ENCODE peak calls at places on chromosome 15, in eight cellular contexts. X is progenitor cell of endocrine pancreas; M is AG20443; N is cardiac muscle cell; U is EH; R is GM23338; Z is transverse colon; L is activated CD8-positive, alpha-beta memory T cell treated with anti-CD3 and anti-CD28 coated beads for 48 hours. K is an unnamed sample.

GRCh38 chr15:52370010-52370409 is 74.4 kb upstream of the MYO5C start:
- DNase-seq in X (no peak), M (no peak), N (no peak), U (no peak), R (no peak), Z (peak; percentile 41), L (no peak), K (no peak)

GRCh38 chr15:58559904-58560588 is 128.3 kb downstream of the LIPC start:
- DNase-seq in X (no peak), M (no peak), N (no peak), U (no peak), R (no peak), Z (peak; percentile 50), L (no peak), K (no peak)

GRCh38 chr15:70802629-70803028 is 39.3 kb upstream of the UACA start:
- DNase-seq in X (no peak), M (peak; percentile 62), N (no peak), U (peak; percentile 96), R (no peak), Z (no peak), L (no peak), K (no peak)

GRCh38 chr15:38129531-38130199 is 123.0 kb upstream of the SPRED1 start:
- DNase-seq in X (no peak), M (peak; percentile 83), N (no peak), U (peak; percentile 98), R (no peak), Z (peak; percentile 69), L (no peak), K (no peak)

GRCh38 chr15:40766194-40766830 is 2.4 kb downstream of the GCHFR start:
- DNase-seq in X (no peak), M (no peak), N (no peak), U (peak; percentile 75), R (no peak), Z (no peak), L (no peak), K (no peak)

GRCh38 chr15:42070966-42071350 is 23.4 kb downstream of the PLA2G4D start:
- DNase-seq in X (no peak), M (no peak), N (no peak), U (no peak), R (no peak), Z (no peak), L (no peak), K (no peak)

GRCh38 chr15:42274693-42274971 is 1.4 kb upstream of the TMEM87A start:
- DNase-seq in X (no peak), M (no peak), N (no peak), U (peak; percentile 1), R (no peak), Z (peak; percentile 18), L (no peak), K (no peak)

GRCh38 chr15:64925335-64926330 is 13.9 kb downstream of the ANKDD1A start:
- DNase-seq in X (no peak), M (no peak), N (no peak), U (no peak), R (no peak), Z (no peak), L (no peak), K (no peak)

GRCh38 chr15:70752142-70752754 is 11.1 kb downstream of the UACA start:
- DNase-seq in X (no peak), M (no peak), N (no peak), U (no peak), R (no peak), Z (peak; percentile 34), L (no peak), K (no peak)

GRCh38 chr15:71079208-71080044 is 35.8 kb upstream of the THSD4 start:
- DNase-seq in X (no peak), M (peak; percentile 73), N (no peak), U (peak; percentile 97), R (no peak), Z (peak; percentile 52), L (no peak), K (no peak)

GRCh38 chr15:52241489-52241888 is 50.3 kb upstream of the GNB5 start:
- DNase-seq in X (no peak), M (no peak), N (no peak), U (no peak), R (no peak), Z (no peak), L (no peak), K (no peak)

GRCh38 chr15:65460948-65461347 is 38.2 kb upstream of the IGDCC4 start:
- DNase-seq in X (no peak), M (no peak), N (no peak), U (peak; percentile 43), R (no peak), Z (no peak), L (peak; percentile 5), K (no peak)

GRCh38 chr15:73994912-73995622 is 551 bp downstream of the PML start:
- DNase-seq in X (no peak), M (peak; percentile 14), N (no peak), U (peak; percentile 26), R (peak; percentile 28), Z (peak; percentile 42), L (no peak), K (no peak)